ENCODE peak calls at places on chromosomes 3 and 15, in ten cellular contexts. Y is A549, P is tibial nerve, M is transverse colon, X is K562, K is stomach, T is esophagus muscularis mucosa, Q is ovary, I is HepG2, O is suprapubic skin. A is an unnamed sample.

GRCh38 chr3:119314821-119315220 is 20.6 kb downstream of the ARHGAP31 start:
- DNase-seq in Y (no peak), P (no peak), M (no peak), X (no peak), K (no peak), T (no peak), Q (no peak), I (no peak), O (no peak), A (no peak)

GRCh38 chr3:35685153-35685552 is 45.8 kb downstream of the ARPP21 start:
- DNase-seq in Y (no peak), P (no peak), M (no peak), X (no peak), K (no peak), T (no peak), Q (no peak), I (no peak), O (no peak), A (no peak)

GRCh38 chr15:32956006-32956405 is 238.2 kb downstream of the GREM1 start:
- DNase-seq in Y (peak; percentile 55), P (no peak), M (no peak), X (peak; percentile 31), K (no peak), T (no peak), Q (no peak), I (peak; percentile 25), O (no peak), A (no peak)

GRCh38 chr3:195863121-195864061 is 45.0 kb downstream of the TNK2 start:
- DNase-seq in Y (peak; percentile 53), P (peak; percentile 84), M (peak; percentile 90), X (peak; percentile 86), K (peak; percentile 91), T (peak; percentile 95), Q (peak; percentile 84), I (peak; percentile 60), O (peak; percentile 93), A (peak; percentile 92)

GRCh38 chr3:58471025-58471887 is 20.6 kb upstream of the KCTD6 start:
- DNase-seq in Y (peak; percentile 91), P (no peak), M (peak; percentile 64), X (peak; percentile 53), K (no peak), T (no peak), Q (no peak), I (peak; percentile 95), O (no peak), A (peak; percentile 73)

GRCh38 chr15:69578792-69579587 is 126.4 kb downstream of the RPLP1 start:
- DNase-seq in Y (no peak), P (no peak), M (peak; percentile 87), X (no peak), K (peak; percentile 95), T (no peak), Q (no peak), I (no peak), O (no peak), A (peak; percentile 44)

GRCh38 chr15:72591361-72591760 is 63.1 kb upstream of the GOLGA6B start:
- DNase-seq in Y (no peak), P (no peak), M (no peak), X (no peak), K (no peak), T (no peak), Q (no peak), I (no peak), O (no peak), A (no peak)

GRCh38 chr3:47333907-47334306 is 46.9 kb upstream of the PTPN23 start:
- DNase-seq in Y (no peak), P (no peak), M (no peak), X (no peak), K (no peak), T (no peak), Q (no peak), I (no peak), O (no peak), A (no peak)

GRCh38 chr15:66459818-66460615 is 37.5 kb downstream of the SNAPC5 start:
- DNase-seq in Y (no peak), P (no peak), M (no peak), X (no peak), K (no peak), T (no peak), Q (no peak), I (no peak), O (peak; percentile 18), A (no peak)

GRCh38 chr3:111864821-111865656 is 6.0 kb downstream of the PHLDB2 start:
- DNase-seq in Y (no peak), P (no peak), M (no peak), X (no peak), K (no peak), T (no peak), Q (peak; percentile 21), I (peak; percentile 9), O (no peak), A (no peak)
- TF ChIP-seq EP300 in Y (no peak), P (no peak), M (no peak), X (no peak), K (no peak), T (no peak), Q (no peak), I (no peak), O (no peak), A (no peak)

GRCh38 chr3:133995264-133995663 is 34.5 kb downstream of the SLCO2A1 start:
- DNase-seq in Y (no peak), P (no peak), M (no peak), X (no peak), K (no peak), T (no peak), Q (no peak), I (no peak), O (peak; percentile 31), A (no peak)
- TF ChIP-seq EP300 in Y (no peak), P (no peak), M (no peak), X (no peak), K (no peak), T (no peak), Q (no peak), I (no peak), O (no peak), A (no peak)

DNA sequence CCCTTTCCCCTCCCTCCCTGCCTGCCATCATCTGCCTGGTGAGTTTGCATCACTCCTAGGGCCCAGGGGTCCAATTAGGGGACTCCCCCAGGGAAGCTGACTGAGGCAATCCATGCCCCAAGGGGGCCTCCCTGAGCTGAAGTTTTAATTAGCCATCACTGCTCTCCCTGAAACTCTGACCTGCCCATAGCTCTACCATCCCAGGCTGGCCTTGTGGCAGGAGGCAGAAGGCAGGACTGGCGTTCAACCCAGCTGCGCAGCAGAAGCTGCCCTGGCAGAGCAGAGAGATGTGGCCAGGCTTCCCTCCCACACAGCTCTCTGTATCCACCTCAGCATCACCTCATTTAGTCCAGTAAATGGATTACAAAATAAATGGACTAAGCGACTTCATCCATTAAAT is 7.7 kb upstream of the C15orf39 start:
- DNase-seq in Y (no peak), P (no peak), M (no peak), X (no peak), K (no peak), T (no peak), Q (no peak), I (no peak), O (no peak), A (no peak)
- TF ChIP-seq EP300 in Y (no peak), P (no peak), M (no peak), X (no peak), K (no peak), T (no peak), Q (no peak), I (no peak), O (no peak), A (no peak)

GRCh38 chr15:88375234-88375926 is 91.8 kb downstream of the MRPL46 start:
- DNase-seq in Y (peak; percentile 65), P (no peak), M (no peak), X (no peak), K (no peak), T (no peak), Q (no peak), I (no peak), O (no peak), A (no peak)
- TF ChIP-seq EP300 in Y (peak; percentile 37), P (no peak), M (no peak), X (no peak), K (no peak), T (no peak), Q (no peak), I (no peak), O (no peak), A (no peak)

GRCh38 chr3:145767909-145768308 is 393.1 kb downstream of the PLOD2 start:
- DNase-seq in Y (no peak), P (no peak), M (no peak), X (no peak), K (no peak), T (no peak), Q (no peak), I (no peak), O (no peak), A (no peak)
- TF ChIP-seq EP300 in Y (no peak), P (no peak), M (no peak), X (no peak), K (no peak), T (no peak), Q (no peak), I (no peak), O (no peak), A (no peak)

GRCh38 chr3:120432105-120432860 is 18.5 kb downstream of the FSTL1 start:
- DNase-seq in Y (no peak), P (no peak), M (no peak), X (no peak), K (no peak), T (no peak), Q (peak; percentile 28), I (no peak), O (peak; percentile 29), A (no peak)
- TF ChIP-seq EP300 in Y (no peak), P (no peak), M (no peak), X (no peak), K (no peak), T (no peak), Q (no peak), I (no peak), O (no peak), A (no peak)